ENCODE peak calls at places on chromosomes 12 and 14, in four cellular contexts. One of them, this sample, is unnamed.

GRCh38 chr12:56593909-56594621 is 36.1 kb downstream of the BAZ2A start:
- DNase-seq in NCI-H524: peak
- DNase-seq in left cardiac atrium: peak
- DNase-seq in anterior cingulate cortex: peak
- DNase-seq in this sample: peak

GRCh38 chr12:4032906-4033628 is 159.9 kb upstream of the PARP11 start:
- DNase-seq in NCI-H524: no peak
- DNase-seq in left cardiac atrium: no peak
- DNase-seq in anterior cingulate cortex: no peak
- DNase-seq in this sample: no peak

GRCh38 chr14:74575936-74576335 is 36.1 kb downstream of the LTBP2 start:
- DNase-seq in left cardiac atrium: no peak
- DNase-seq in NCI-H524: no peak
- DNase-seq in anterior cingulate cortex: no peak
- DNase-seq in this sample: no peak

GRCh38 chr14:35898217-35898775 is 72.2 kb downstream of the BRMS1L start:
- DNase-seq in anterior cingulate cortex: no peak
- DNase-seq in NCI-H524: no peak
- DNase-seq in left cardiac atrium: no peak
- DNase-seq in this sample: no peak

GRCh38 chr14:74572829-74573360 is 39.1 kb downstream of the LTBP2 start:
- DNase-seq in NCI-H524: no peak
- DNase-seq in left cardiac atrium: no peak
- DNase-seq in anterior cingulate cortex: no peak
- DNase-seq in this sample: no peak

GRCh38 chr12:100375023-100375737 is 18.3 kb downstream of the SLC17A8 start:
- DNase-seq in NCI-H524: peak
- DNase-seq in left cardiac atrium: peak
- DNase-seq in anterior cingulate cortex: peak
- DNase-seq in this sample: no peak

GRCh38 chr14:104577457-104578301 is 1.9 kb upstream of the C14orf180 start:
- DNase-seq in left cardiac atrium: no peak
- DNase-seq in anterior cingulate cortex: no peak
- DNase-seq in NCI-H524: no peak
- DNase-seq in this sample: no peak

GRCh38 chr12:73665193-73665592 is 872.4 kb upstream of the ATXN7L3B start:
- DNase-seq in NCI-H524: no peak
- DNase-seq in left cardiac atrium: no peak
- DNase-seq in anterior cingulate cortex: no peak
- DNase-seq in this sample: no peak

GRCh38 chr12:56115329-56115728 is 1.1 kb upstream of the RPL41 start:
- DNase-seq in NCI-H524: no peak
- DNase-seq in anterior cingulate cortex: no peak
- DNase-seq in left cardiac atrium: peak
- DNase-seq in this sample: peak

GRCh38 chr12:116818341-116818856 is 62.8 kb downstream of the HRK start:
- DNase-seq in NCI-H524: no peak
- DNase-seq in anterior cingulate cortex: no peak
- DNase-seq in left cardiac atrium: peak
- DNase-seq in this sample: peak

GRCh38 chr14:90136904-90137303 is 75.1 kb downstream of the KCNK13 start:
- DNase-seq in left cardiac atrium: no peak
- DNase-seq in anterior cingulate cortex: no peak
- DNase-seq in NCI-H524: no peak
- DNase-seq in this sample: no peak

GRCh38 chr14:90842726-90843125 is 26.5 kb upstream of the TTC7B start:
- DNase-seq in NCI-H524: no peak
- DNase-seq in anterior cingulate cortex: no peak
- DNase-seq in left cardiac atrium: no peak
- DNase-seq in this sample: no peak

GRCh38 chr14:73105050-73105449 is 31.3 kb upstream of the PSEN1 start:
- DNase-seq in left cardiac atrium: no peak
- DNase-seq in NCI-H524: no peak
- DNase-seq in anterior cingulate cortex: no peak
- DNase-seq in this sample: no peak

GRCh38 chr12:56257491-56258067 is 605 bp downstream of the ANKRD52 start:
- DNase-seq in NCI-H524: peak
- DNase-seq in left cardiac atrium: no peak
- DNase-seq in anterior cingulate cortex: no peak
- DNase-seq in this sample: peak

GRCh38 chr12:70994217-70994788 is 73.8 kb upstream of the PTPRR start:
- DNase-seq in anterior cingulate cortex: no peak
- DNase-seq in NCI-H524: no peak
- DNase-seq in left cardiac atrium: no peak
- DNase-seq in this sample: no peak

GRCh38 chr14:54985156-54985555 is 41.7 kb downstream of the WDHD1 start:
- DNase-seq in anterior cingulate cortex: no peak
- DNase-seq in left cardiac atrium: no peak
- DNase-seq in NCI-H524: no peak
- DNase-seq in this sample: no peak

GRCh38 chr12:71799105-71799504 is 40.5 kb upstream of the TBC1D15 start:
- DNase-seq in NCI-H524: no peak
- DNase-seq in left cardiac atrium: no peak
- DNase-seq in anterior cingulate cortex: no peak
- DNase-seq in this sample: peak

GRCh38 chr12:15446798-15447197 is 124.5 kb downstream of the PTPRO start:
- DNase-seq in left cardiac atrium: no peak
- DNase-seq in anterior cingulate cortex: no peak
- DNase-seq in NCI-H524: no peak
- DNase-seq in this sample: peak

GRCh38 chr14:61474671-61475070 is 153.3 kb downstream of the PRKCH start:
- DNase-seq in left cardiac atrium: no peak
- DNase-seq in NCI-H524: no peak
- DNase-seq in anterior cingulate cortex: no peak
- DNase-seq in this sample: no peak

GRCh38 chr14:32826404-32827082 is 112.1 kb upstream of the NPAS3 start:
- DNase-seq in NCI-H524: peak
- DNase-seq in left cardiac atrium: no peak
- DNase-seq in anterior cingulate cortex: no peak
- DNase-seq in this sample: peak

GRCh38 chr14:23351681-23352505 is 794 bp downstream of the SLC22A17 start:
- DNase-seq in left cardiac atrium: no peak
- DNase-seq in anterior cingulate cortex: no peak
- DNase-seq in NCI-H524: peak
- DNase-seq in this sample: no peak

GRCh38 chr12:44774815-44775411 is 101.2 kb downstream of the NELL2 start:
- DNase-seq in anterior cingulate cortex: no peak
- DNase-seq in left cardiac atrium: peak
- DNase-seq in NCI-H524: no peak
- DNase-seq in this sample: no peak

GRCh38 chr14:58171090-58171489 is 19.1 kb upstream of the ARMH4 start:
- DNase-seq in left cardiac atrium: peak
- DNase-seq in NCI-H524: peak
- DNase-seq in anterior cingulate cortex: no peak
- DNase-seq in this sample: peak

GRCh38 chr14:85599939-85600338 is 70.0 kb downstream of the FLRT2 start:
- DNase-seq in left cardiac atrium: no peak
- DNase-seq in NCI-H524: no peak
- DNase-seq in anterior cingulate cortex: no peak
- DNase-seq in this sample: no peak

GRCh38 chr14:100494645-100495044 is 92.6 kb downstream of the BEGAIN start:
- DNase-seq in left cardiac atrium: no peak
- DNase-seq in NCI-H524: no peak
- DNase-seq in anterior cingulate cortex: no peak
- DNase-seq in this sample: no peak

GRCh38 chr14:76152333-76152681 is 585 bp downstream of the GPATCH2L start:
- DNase-seq in NCI-H524: no peak
- DNase-seq in anterior cingulate cortex: peak
- DNase-seq in left cardiac atrium: peak
- DNase-seq in this sample: peak

GRCh38 chr12:11863478-11863906 is 207.2 kb upstream of the BCL2L14 start:
- DNase-seq in NCI-H524: no peak
- DNase-seq in left cardiac atrium: peak
- DNase-seq in anterior cingulate cortex: no peak
- DNase-seq in this sample: no peak

GRCh38 chr12:31117203-31118011 is 43.7 kb downstream of the DDX11 start:
- DNase-seq in left cardiac atrium: peak
- DNase-seq in anterior cingulate cortex: no peak
- DNase-seq in NCI-H524: peak
- DNase-seq in this sample: no peak

GRCh38 chr12:111841236-111841749 is 735 bp upstream of the MAPKAPK5 start:
- DNase-seq in NCI-H524: no peak
- DNase-seq in left cardiac atrium: no peak
- DNase-seq in anterior cingulate cortex: no peak
- DNase-seq in this sample: peak

GRCh38 chr14:63203618-63204406 is 431 bp upstream of the RHOJ start:
- DNase-seq in anterior cingulate cortex: peak
- DNase-seq in NCI-H524: peak
- DNase-seq in left cardiac atrium: peak
- DNase-seq in this sample: peak

GRCh38 chr14:51652168-51653095 is 722 bp downstream of the FRMD6 start:
- DNase-seq in anterior cingulate cortex: no peak
- DNase-seq in left cardiac atrium: peak
- DNase-seq in NCI-H524: peak
- DNase-seq in this sample: peak

GRCh38 chr14:38948171-38948570 is 154.9 kb downstream of the SEC23A start:
- DNase-seq in NCI-H524: no peak
- DNase-seq in anterior cingulate cortex: no peak
- DNase-seq in left cardiac atrium: no peak
- DNase-seq in this sample: no peak

GRCh38 chr12:43277630-43278267 is 274.3 kb downstream of the ADAMTS20 start:
- DNase-seq in anterior cingulate cortex: no peak
- DNase-seq in NCI-H524: no peak
- DNase-seq in left cardiac atrium: no peak
- DNase-seq in this sample: no peak

This sample was measured in RKO.